ENCODE peak calls at places on chromosomes 12 and 14, in four cellular contexts. One of them, this sample, is unnamed.
A peak's percentile ranks its signal among the peaks of the same experiment; 100 is the strongest.

GRCh38 chr14:94307410-94307992 is 14.4 kb upstream of the SERPINA10 start:
- DNase-seq in endothelial cell of umbilical vein: no peak
- DNase-seq in K562: peak; percentile 20
- DNase-seq in GM12878: no peak
- DNase-seq in this sample: no peak

GRCh38 chr14:90692826-90693225 is 123.4 kb downstream of the TTC7B start:
- DNase-seq in endothelial cell of umbilical vein: no peak
- DNase-seq in K562: no peak
- DNase-seq in GM12878: no peak
- DNase-seq in this sample: peak; percentile 51

GRCh38 chr14:64234877-64235651 is 59.1 kb downstream of the ESR2 start:
- DNase-seq in endothelial cell of umbilical vein: no peak
- DNase-seq in K562: no peak
- DNase-seq in GM12878: no peak
- DNase-seq in this sample: peak; percentile 14

GRCh38 chr14:99350751-99351150 is 78.8 kb upstream of the BCL11B start:
- DNase-seq in endothelial cell of umbilical vein: no peak
- DNase-seq in K562: no peak
- DNase-seq in GM12878: no peak
- DNase-seq in this sample: no peak

GRCh38 chr12:121011820-121012219 is 4.5 kb downstream of the C12orf43 start:
- DNase-seq in endothelial cell of umbilical vein: no peak
- DNase-seq in K562: no peak
- DNase-seq in GM12878: no peak
- DNase-seq in this sample: no peak

GRCh38 chr12:29051221-29051620 is 97.9 kb upstream of the FAR2 start:
- DNase-seq in endothelial cell of umbilical vein: no peak
- DNase-seq in K562: no peak
- DNase-seq in GM12878: no peak
- DNase-seq in this sample: peak; percentile 44

GRCh38 chr12:96070670-96071279 is 35.4 kb upstream of the LTA4H start:
- DNase-seq in endothelial cell of umbilical vein: peak; percentile 66
- DNase-seq in K562: no peak
- DNase-seq in GM12878: peak; percentile 17
- DNase-seq in this sample: no peak

GRCh38 chr12:49043856-49044258 is 16.7 kb downstream of the KMT2D start:
- DNase-seq in endothelial cell of umbilical vein: peak; percentile 39
- DNase-seq in K562: peak; percentile 75
- DNase-seq in GM12878: no peak
- DNase-seq in this sample: peak; percentile 40

GRCh38 chr12:49331360-49332222 is 5.4 kb downstream of the C1QL4 start:
- DNase-seq in endothelial cell of umbilical vein: peak; percentile 75
- DNase-seq in K562: peak; percentile 65
- DNase-seq in GM12878: no peak
- DNase-seq in this sample: peak; percentile 76

GRCh38 chr12:22255097-22255496 is 79.4 kb downstream of the ST8SIA1 start:
- DNase-seq in endothelial cell of umbilical vein: no peak
- DNase-seq in K562: no peak
- DNase-seq in GM12878: no peak
- DNase-seq in this sample: peak; percentile 21

GRCh38 chr14:101878222-101879211 is 85.9 kb upstream of the DYNC1H1 start:
- DNase-seq in endothelial cell of umbilical vein: no peak
- DNase-seq in K562: no peak
- DNase-seq in GM12878: no peak
- DNase-seq in this sample: no peak
- H3K27ac ChIP-seq in endothelial cell of umbilical vein: no peak overlapping the region
- H3K27ac ChIP-seq in K562: no peak overlapping the region
- H3K27ac ChIP-seq in GM12878: peak overlapping the region; percentile 38
- H3K27ac ChIP-seq in this sample: no peak overlapping the region

DNA sequence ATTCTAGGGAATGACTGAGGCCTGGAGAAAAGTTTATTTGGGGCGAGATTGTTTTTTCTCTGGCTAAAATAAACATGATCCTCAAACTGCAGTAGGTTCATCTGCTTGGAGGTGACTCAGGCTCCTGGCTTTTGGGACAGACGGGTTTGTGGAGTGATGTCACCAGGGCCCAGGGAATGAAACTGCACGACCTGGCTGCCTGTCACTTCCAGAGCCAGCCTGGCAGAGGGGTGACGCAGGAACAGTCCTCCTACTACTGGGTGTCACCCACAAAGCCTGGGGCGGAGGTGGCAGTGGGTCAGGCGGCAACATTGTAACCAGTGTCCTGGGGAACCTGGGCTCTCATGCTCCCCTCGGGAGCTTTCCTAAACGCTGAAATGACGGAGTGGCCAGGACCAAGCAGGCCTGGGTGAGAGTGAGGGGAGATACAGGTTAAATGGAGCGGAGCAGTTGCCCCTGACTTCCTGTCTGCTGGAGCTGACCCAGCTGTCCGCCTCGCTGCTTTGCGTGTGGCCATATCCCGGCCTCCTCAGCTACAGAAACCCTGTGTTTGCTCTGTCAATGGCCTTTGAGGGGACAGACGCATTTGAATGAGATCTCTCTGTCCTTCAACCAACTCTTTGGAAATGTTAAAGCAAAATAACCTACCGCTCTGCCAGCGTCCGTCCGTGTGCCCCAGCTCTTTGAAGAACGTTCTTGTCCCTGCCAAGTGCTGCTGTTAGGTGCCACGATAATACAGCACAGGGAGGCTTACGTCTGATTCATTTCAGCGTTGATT is 6.5 kb downstream of the HIP1R start:
- DNase-seq in endothelial cell of umbilical vein: no peak
- DNase-seq in K562: no peak
- DNase-seq in GM12878: no peak
- DNase-seq in this sample: peak; percentile 82
- TF ChIP-seq FOS in endothelial cell of umbilical vein: no peak
- TF ChIP-seq FOS in K562: no peak
- TF ChIP-seq FOS in GM12878: no peak
- TF ChIP-seq FOS in this sample: peak; percentile 77

DNA sequence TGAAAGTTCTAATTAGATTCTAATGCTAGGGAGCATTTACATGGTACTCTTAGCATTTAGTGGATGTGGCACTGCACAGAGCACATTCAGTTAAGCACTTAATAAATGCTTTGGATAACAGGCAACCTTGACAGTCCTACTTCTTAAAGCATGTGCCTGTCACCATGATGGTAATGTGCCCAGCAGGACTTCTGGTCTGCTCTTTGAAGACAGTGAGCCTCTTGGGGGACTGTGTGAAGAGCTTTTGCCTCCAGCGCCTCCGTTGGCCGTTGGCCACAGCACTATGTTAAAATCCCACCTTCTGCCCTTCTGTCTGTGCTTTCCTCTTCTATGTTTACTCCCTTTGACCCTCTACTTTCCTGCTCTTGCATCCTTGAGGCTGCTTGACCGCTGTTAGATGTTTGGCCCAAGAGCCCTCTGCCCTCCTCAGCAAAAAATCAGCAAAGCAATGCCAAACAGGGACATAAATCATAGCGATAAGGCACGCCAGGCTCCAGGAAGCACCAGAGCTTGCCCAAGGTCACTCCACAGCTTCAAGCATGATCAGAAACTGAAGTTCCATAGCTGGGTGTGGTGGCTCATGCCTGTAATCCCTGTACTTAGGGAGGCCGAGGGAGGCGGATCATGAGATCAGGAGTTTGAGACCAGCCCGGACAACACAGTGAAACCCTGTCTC is 8.3 kb downstream of the CDKL1 start:
- DNase-seq in endothelial cell of umbilical vein: peak; percentile 74
- DNase-seq in K562: no peak
- DNase-seq in GM12878: no peak
- DNase-seq in this sample: no peak
- H3K27ac ChIP-seq in endothelial cell of umbilical vein: no peak overlapping the region
- H3K27ac ChIP-seq in K562: no peak overlapping the region
- H3K27ac ChIP-seq in GM12878: no peak overlapping the region
- H3K27ac ChIP-seq in this sample: no peak overlapping the region

DNA sequence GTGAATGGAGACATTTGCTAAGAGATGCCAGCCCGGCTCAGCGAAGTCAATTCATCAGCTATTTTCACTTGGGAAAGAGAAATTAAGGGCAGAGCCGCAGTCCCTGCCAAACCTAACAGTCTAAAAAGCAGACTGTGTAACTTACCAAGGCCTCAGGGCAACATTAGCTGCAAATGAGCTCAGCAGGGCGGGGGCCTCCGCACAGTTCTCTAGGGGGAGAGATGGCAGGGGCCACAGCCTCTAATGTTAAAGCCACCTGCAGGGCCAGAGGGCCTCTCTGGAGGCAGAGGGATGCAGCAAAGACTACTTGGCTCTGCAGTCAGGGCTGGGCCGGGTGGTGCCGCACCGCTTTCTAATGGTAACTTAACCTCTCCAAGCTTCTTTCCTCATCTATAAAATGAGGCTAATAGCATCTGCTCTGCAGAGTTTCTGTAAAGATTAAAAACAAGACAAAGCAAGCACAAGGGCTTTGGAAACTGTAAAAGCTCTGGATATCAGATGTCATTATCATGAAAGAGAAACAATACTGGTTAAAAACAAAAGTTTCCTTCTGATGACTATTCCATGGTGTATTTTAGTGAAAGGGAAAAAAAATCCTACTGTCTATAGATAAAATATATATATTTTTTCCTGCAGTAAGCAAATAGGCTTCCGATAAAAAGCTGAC is 13.4 kb upstream of the GPRC5A start:
- DNase-seq in endothelial cell of umbilical vein: no peak
- DNase-seq in K562: no peak
- DNase-seq in GM12878: no peak
- DNase-seq in this sample: no peak
- TF ChIP-seq FOS in endothelial cell of umbilical vein: no peak
- TF ChIP-seq FOS in K562: no peak
- TF ChIP-seq FOS in GM12878: no peak
- TF ChIP-seq FOS in this sample: no peak